ENCODE peak calls at places on chromosome 17, in four cellular contexts. A is cardiac muscle cell, V is psoas muscle, E is uterus. Z is an unnamed sample.

GRCh38 chr17:57016066-57016763 is 38.3 kb downstream of the SCPEP1 start:
- DNase-seq in V (no peak), A (no peak), E (no peak), Z (no peak)

GRCh38 chr17:42979511-42980273 is at the start of gene PTGES3L:
- DNase-seq in E (peak; percentile 45), V (peak; percentile 91), A (peak; percentile 60), Z (no peak)

GRCh38 chr17:65551641-65552040 is 9.8 kb downstream of the AXIN2 start:
- DNase-seq in V (peak; percentile 67), A (no peak), E (no peak), Z (no peak)

GRCh38 chr17:54744750-54745149 is 155.9 kb upstream of the TOM1L1 start:
- DNase-seq in V (no peak), E (no peak), A (no peak), Z (no peak)

GRCh38 chr17:55053855-55054254 is 85.3 kb downstream of the STXBP4 start:
- DNase-seq in A (peak; percentile 31), E (no peak), V (no peak), Z (no peak)

GRCh38 chr17:43367588-43368242 is 31.1 kb upstream of the ARL4D start:
- DNase-seq in E (no peak), V (no peak), A (peak; percentile 94), Z (peak; percentile 47)

GRCh38 chr17:28341516-28341915 is 6.0 kb downstream of the TNFAIP1 start:
- DNase-seq in A (no peak), V (no peak), E (no peak), Z (no peak)

GRCh38 chr17:48143629-48144028 is 36.1 kb downstream of the SNX11 start:
- DNase-seq in A (no peak), V (no peak), E (no peak), Z (no peak)

GRCh38 chr17:21551081-21551881 is 141.0 kb upstream of the KCNJ18 start:
- DNase-seq in V (peak; percentile 89), E (peak; percentile 83), A (peak; percentile 92), Z (no peak)

GRCh38 chr17:42541041-42541833 is 5.2 kb downstream of the NAGLU start:
- DNase-seq in V (peak; percentile 40), E (no peak), A (no peak), Z (no peak)

GRCh38 chr17:39198186-39198566 is 707 bp upstream of the CACNB1 start:
- DNase-seq in V (no peak), A (no peak), E (no peak), Z (no peak)

GRCh38 chr17:43914451-43914850 is 7.1 kb upstream of the MPP2 start:
- DNase-seq in A (no peak), E (no peak), V (no peak), Z (no peak)

GRCh38 chr17:59972778-59973177 is 8.2 kb upstream of the RNFT1 start:
- DNase-seq in A (peak; percentile 58), V (no peak), E (no peak), Z (no peak)

GRCh38 chr17:30358055-30358760 is 20.5 kb upstream of the CPD start:
- DNase-seq in V (no peak), E (no peak), A (no peak), Z (no peak)
- H3K27ac ChIP-seq in V (no peak overlapping the region), E (no peak overlapping the region), A (no peak overlapping the region), Z (no peak overlapping the region)

GRCh38 chr17:71405101-71405500 is 715.7 kb upstream of the SOX9 start:
- DNase-seq in A (no peak), V (no peak), E (no peak), Z (no peak)
- H3K4me1 ChIP-seq in A (no peaks in the 10 kb centered on the region), V (no peaks in the 10 kb centered on the region), E (no peaks in the 10 kb centered on the region), Z (no peaks in the 10 kb centered on the region)

DNA sequence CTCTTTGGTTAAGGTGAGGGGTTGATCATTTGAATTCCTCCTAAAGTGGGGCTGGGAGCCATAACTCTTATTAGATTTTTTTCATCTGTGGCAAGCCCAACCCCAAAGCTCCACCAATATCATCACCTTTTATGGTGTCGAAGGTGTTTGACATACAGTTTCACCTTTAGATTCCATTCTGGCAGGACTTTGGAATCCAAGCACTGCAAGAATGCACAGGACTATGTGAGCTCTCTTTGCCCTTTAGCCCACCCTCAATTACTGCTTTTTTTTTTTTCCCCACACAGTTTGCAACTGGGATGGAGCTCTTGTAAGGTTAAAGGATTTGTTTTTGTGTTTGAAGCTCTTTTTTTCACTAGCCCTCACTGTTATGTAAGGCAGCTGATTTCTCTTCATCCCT is 154.0 kb upstream of the KCNJ16 start:
- DNase-seq in V (no peak), A (no peak), E (no peak), Z (no peak)
- H3K27ac ChIP-seq in V (no peak overlapping the region), A (no peak overlapping the region), E (no peak overlapping the region), Z (no peak overlapping the region)

DNA sequence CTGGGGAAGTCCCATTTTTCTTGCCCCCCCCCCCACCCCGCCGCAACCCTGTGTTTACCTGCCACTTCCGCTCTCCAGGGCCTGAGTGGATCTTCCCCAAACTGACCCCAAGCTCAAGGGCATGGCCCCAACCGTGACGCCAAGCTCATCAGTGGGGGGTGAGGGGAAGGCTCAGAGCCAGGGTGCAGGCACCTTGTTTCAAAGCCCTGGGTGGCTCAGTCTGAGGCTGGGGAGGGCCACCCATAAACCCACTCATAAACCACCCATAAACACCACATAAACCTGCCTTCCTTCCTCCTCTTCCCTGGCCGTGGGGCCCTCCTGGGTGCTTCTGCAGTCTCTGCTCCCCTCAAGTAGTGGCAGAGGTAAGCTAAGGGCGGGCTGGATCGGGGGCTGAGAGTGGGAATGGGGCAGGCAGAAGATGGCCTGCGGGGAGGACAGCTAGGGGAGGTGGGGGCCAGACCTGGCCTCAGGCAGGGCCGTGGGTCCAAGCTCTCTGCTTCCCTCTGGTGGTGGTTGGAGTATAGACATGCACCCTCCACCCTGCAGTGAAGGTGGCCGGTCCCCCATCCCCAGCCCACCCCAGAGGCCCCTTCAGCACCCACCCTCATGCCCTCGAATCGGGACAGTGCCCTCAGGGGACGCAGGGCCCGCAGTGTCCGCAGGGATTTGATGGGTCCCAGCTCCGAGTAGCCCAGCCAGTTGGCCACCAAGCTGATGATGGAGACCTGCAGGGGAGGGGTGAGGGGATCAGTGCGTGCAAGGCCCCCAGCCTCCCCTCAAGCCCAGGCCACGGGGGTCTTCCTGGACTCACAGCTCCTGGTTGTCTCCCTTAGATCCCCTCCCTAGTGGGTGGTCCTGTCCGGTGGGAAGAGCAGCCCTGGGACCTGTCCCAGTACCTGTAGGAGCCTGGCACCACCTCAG is 14.6 kb upstream of the CD79B start:
- DNase-seq in E (no peak), A (peak; percentile 36), V (peak; percentile 76), Z (no peak)
- H3K4me1 ChIP-seq in E (no peaks in the 10 kb centered on the region), A (peaks cover 4% of the 10 kb centered on the region), V (peaks cover 37% of the 10 kb centered on the region), Z (peaks cover 3% of the 10 kb centered on the region)

DNA sequence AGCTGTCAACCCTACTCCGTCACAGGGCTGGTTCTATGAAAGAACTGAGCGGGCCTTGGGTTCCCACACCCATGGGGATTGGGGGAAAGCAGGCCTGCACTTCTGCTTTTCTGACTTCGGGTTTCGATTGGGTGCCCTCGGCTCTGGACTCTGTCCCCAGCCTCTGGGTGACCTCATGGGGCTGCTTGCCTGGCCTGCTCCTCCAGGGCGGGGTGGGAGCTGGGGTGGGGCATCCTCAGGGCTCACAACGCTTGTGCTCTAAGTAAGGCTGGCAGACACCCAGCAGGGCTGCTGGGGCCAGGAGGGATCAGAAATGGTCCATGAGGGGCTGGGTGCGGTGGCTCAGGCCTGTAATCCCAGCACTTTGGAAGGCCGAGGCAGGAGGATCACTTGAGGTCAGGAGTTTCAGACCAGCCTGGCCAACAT is 19.2 kb downstream of the ARHGAP27 start:
- DNase-seq in V (peak; percentile 73), A (no peak), E (no peak), Z (no peak)
- H3K27ac ChIP-seq in V (no peak overlapping the region), A (no peak overlapping the region), E (no peak overlapping the region), Z (no peak overlapping the region)

GRCh38 chr17:74642995-74643394 is 19.5 kb upstream of the CD300E start:
- DNase-seq in V (no peak), E (no peak), A (no peak), Z (no peak)

GRCh38 chr17:74641949-74642298 is 18.4 kb upstream of the CD300E start:
- DNase-seq in V (no peak), A (no peak), E (no peak), Z (no peak)

GRCh38 chr17:74639704-74640142 is 16.2 kb upstream of the CD300E start:
- DNase-seq in V (no peak), E (no peak), A (peak; percentile 22), Z (no peak)

GRCh38 chr17:74642556-74642955 is 19.0 kb upstream of the CD300E start:
- DNase-seq in E (no peak), A (no peak), V (no peak), Z (no peak)

GRCh38 chr17:74641224-74641948 is 17.8 kb upstream of the CD300E start:
- DNase-seq in V (no peak), E (no peak), A (no peak), Z (no peak)
- H3K4me1 ChIP-seq in V (no peaks in the 10 kb centered on the region), E (no peaks in the 10 kb centered on the region), A (peaks cover 8% of the 10 kb centered on the region), Z (no peaks in the 10 kb centered on the region)

DNA sequence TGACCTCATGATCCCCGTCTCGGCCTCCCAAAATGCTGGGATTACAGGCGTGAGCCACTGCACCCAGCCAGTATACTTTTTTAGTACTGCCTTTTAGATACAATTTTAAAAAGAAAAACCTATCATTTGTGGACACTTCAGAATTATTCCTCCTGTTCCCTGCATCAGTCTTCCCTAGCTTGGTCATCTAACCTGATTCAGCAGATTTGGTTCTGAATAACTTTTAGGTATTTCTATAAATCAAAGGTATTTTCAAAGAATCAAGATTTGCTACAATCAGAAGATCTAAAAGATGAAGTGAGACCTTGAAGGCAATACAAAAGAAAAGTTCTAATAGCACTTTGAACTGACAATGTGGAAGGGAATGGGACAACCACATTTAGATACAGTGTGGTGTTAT is 30.0 kb downstream of the MBTD1 start:
- DNase-seq in V (no peak), A (no peak), E (no peak), Z (no peak)
- H3K27ac ChIP-seq in V (no peak overlapping the region), A (no peak overlapping the region), E (no peak overlapping the region), Z (no peak overlapping the region)